ENCODE peak calls at places on chromosomes 2 and 18, in six cellular contexts. One of them, this sample, is unnamed.

GRCh38 chr2:70133521-70134348 is 46.5 kb downstream of the PCBP1 start:
- DNase-seq in kidney: no peak
- DNase-seq in spleen: peak
- DNase-seq in A549: no peak
- DNase-seq in omental fat pad: no peak
- DNase-seq in cardiac fibroblast: peak
- DNase-seq in this sample: no peak

GRCh38 chr2:130355578-130356431 is at the start of gene PTPN18:
- DNase-seq in omental fat pad: peak
- DNase-seq in cardiac fibroblast: peak
- DNase-seq in kidney: peak
- DNase-seq in spleen: peak
- DNase-seq in A549: peak
- DNase-seq in this sample: peak

GRCh38 chr18:76450452-76450851 is 44.6 kb downstream of the ZNF516 start:
- DNase-seq in spleen: no peak
- DNase-seq in A549: no peak
- DNase-seq in kidney: no peak
- DNase-seq in cardiac fibroblast: peak
- DNase-seq in omental fat pad: no peak
- DNase-seq in this sample: no peak

GRCh38 chr2:230793573-230794359 is 71.0 kb upstream of the ITM2C start:
- DNase-seq in spleen: peak
- DNase-seq in A549: peak
- DNase-seq in kidney: peak
- DNase-seq in cardiac fibroblast: peak
- DNase-seq in omental fat pad: peak
- DNase-seq in this sample: no peak

GRCh38 chr2:181891966-181892794 is 650 bp downstream of the ITPRID2 start:
- DNase-seq in kidney: peak
- DNase-seq in omental fat pad: peak
- DNase-seq in cardiac fibroblast: peak
- DNase-seq in A549: peak
- DNase-seq in spleen: peak
- DNase-seq in this sample: peak

GRCh38 chr2:42901076-42901645 is 108.8 kb upstream of the HAAO start:
- DNase-seq in A549: no peak
- DNase-seq in spleen: no peak
- DNase-seq in omental fat pad: peak
- DNase-seq in kidney: no peak
- DNase-seq in cardiac fibroblast: peak
- DNase-seq in this sample: no peak

GRCh38 chr2:121626777-121627524 is 22.3 kb downstream of the CLASP1 start:
- DNase-seq in omental fat pad: no peak
- DNase-seq in kidney: no peak
- DNase-seq in A549: no peak
- DNase-seq in spleen: no peak
- DNase-seq in cardiac fibroblast: peak
- DNase-seq in this sample: no peak

GRCh38 chr2:32455816-32456215 is 99.0 kb downstream of the BIRC6 start:
- DNase-seq in A549: no peak
- DNase-seq in cardiac fibroblast: no peak
- DNase-seq in kidney: no peak
- DNase-seq in spleen: no peak
- DNase-seq in omental fat pad: no peak
- DNase-seq in this sample: no peak

GRCh38 chr2:157596992-157597681 is 31.5 kb downstream of the ACVR1C start:
- DNase-seq in kidney: peak
- DNase-seq in omental fat pad: no peak
- DNase-seq in A549: peak
- DNase-seq in cardiac fibroblast: peak
- DNase-seq in spleen: peak
- DNase-seq in this sample: peak

GRCh38 chr2:11480859-11481258 is 14.9 kb upstream of the E2F6 start:
- DNase-seq in kidney: no peak
- DNase-seq in omental fat pad: no peak
- DNase-seq in spleen: no peak
- DNase-seq in A549: no peak
- DNase-seq in cardiac fibroblast: no peak
- DNase-seq in this sample: no peak

GRCh38 chr18:70299393-70299792 is 10.5 kb downstream of the SOCS6 start:
- DNase-seq in cardiac fibroblast: no peak
- DNase-seq in kidney: no peak
- DNase-seq in omental fat pad: no peak
- DNase-seq in A549: no peak
- DNase-seq in spleen: no peak
- DNase-seq in this sample: no peak
- TF ChIP-seq CTCF in cardiac fibroblast: no peak
- TF ChIP-seq CTCF in kidney: no peak
- TF ChIP-seq CTCF in omental fat pad: no peak
- TF ChIP-seq CTCF in A549: no peak
- TF ChIP-seq CTCF in spleen: no peak
- TF ChIP-seq CTCF in this sample: no peak

GRCh38 chr2:113196839-113197238 is 23.1 kb downstream of the PSD4 start:
- DNase-seq in spleen: peak
- DNase-seq in omental fat pad: no peak
- DNase-seq in A549: no peak
- DNase-seq in cardiac fibroblast: no peak
- DNase-seq in kidney: peak
- DNase-seq in this sample: no peak

GRCh38 chr2:113195923-113196501 is 22.2 kb downstream of the PSD4 start:
- DNase-seq in A549: no peak
- DNase-seq in cardiac fibroblast: no peak
- DNase-seq in omental fat pad: no peak
- DNase-seq in spleen: peak
- DNase-seq in kidney: peak
- DNase-seq in this sample: no peak

GRCh38 chr2:113197347-113198047 is 23.7 kb downstream of the PSD4 start:
- DNase-seq in spleen: peak
- DNase-seq in kidney: peak
- DNase-seq in A549: no peak
- DNase-seq in omental fat pad: no peak
- DNase-seq in cardiac fibroblast: no peak
- DNase-seq in this sample: no peak

GRCh38 chr2:113187771-113188170 is 14.0 kb downstream of the PSD4 start:
- DNase-seq in kidney: no peak
- DNase-seq in spleen: no peak
- DNase-seq in A549: no peak
- DNase-seq in cardiac fibroblast: no peak
- DNase-seq in omental fat pad: no peak
- DNase-seq in this sample: no peak

DNA sequence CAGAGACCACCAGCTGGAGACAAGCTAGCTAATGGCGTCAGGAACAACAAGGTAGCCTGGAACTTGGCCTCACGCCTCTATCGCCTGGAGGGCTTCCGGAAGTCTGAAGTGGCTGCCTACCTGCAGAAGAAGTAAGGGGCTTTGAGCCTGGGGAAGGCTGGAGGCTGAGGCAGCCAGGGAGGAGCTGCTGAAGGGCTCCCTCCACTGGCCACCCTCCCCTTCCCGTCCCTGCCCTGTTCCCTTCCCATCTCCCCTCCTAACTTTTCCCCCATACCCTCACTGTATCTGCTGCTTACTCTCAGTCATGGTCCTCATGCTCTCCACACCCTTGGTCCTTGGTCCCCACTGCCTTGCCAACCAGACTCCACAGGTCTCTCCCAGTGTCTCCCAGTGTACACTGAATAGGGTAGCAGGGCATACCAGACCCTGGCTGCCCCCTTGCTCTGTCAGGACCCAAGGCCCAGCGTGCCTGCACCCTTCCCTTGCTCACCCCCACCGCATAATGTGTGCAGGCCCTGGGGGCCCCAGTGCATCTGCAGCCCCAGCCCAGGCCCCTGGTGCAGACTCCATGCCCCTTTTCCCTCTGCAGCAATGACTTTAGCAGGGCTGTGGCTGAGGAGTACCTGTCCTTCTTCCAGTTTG is 18.8 kb downstream of the PSD4 start:
- DNase-seq in spleen: no peak
- DNase-seq in kidney: no peak
- DNase-seq in A549: no peak
- DNase-seq in omental fat pad: no peak
- DNase-seq in cardiac fibroblast: no peak
- DNase-seq in this sample: no peak
- TF ChIP-seq CTCF in spleen: no peak
- TF ChIP-seq CTCF in kidney: no peak
- TF ChIP-seq CTCF in A549: peak
- TF ChIP-seq CTCF in omental fat pad: no peak
- TF ChIP-seq CTCF in cardiac fibroblast: no peak
- TF ChIP-seq CTCF in this sample: no peak

GRCh38 chr2:226728996-226729395 is 70.6 kb downstream of the IRS1 start:
- DNase-seq in kidney: no peak
- DNase-seq in omental fat pad: no peak
- DNase-seq in spleen: no peak
- DNase-seq in cardiac fibroblast: no peak
- DNase-seq in A549: no peak
- DNase-seq in this sample: no peak

GRCh38 chr2:226727251-226727650 is 72.4 kb downstream of the IRS1 start:
- DNase-seq in cardiac fibroblast: no peak
- DNase-seq in omental fat pad: no peak
- DNase-seq in A549: no peak
- DNase-seq in kidney: no peak
- DNase-seq in spleen: no peak
- DNase-seq in this sample: no peak

GRCh38 chr2:226733189-226733858 is 66.3 kb downstream of the IRS1 start:
- DNase-seq in kidney: no peak
- DNase-seq in cardiac fibroblast: peak
- DNase-seq in omental fat pad: no peak
- DNase-seq in A549: peak
- DNase-seq in spleen: no peak
- DNase-seq in this sample: no peak

GRCh38 chr2:226732478-226733188 is 67.0 kb downstream of the IRS1 start:
- DNase-seq in omental fat pad: no peak
- DNase-seq in spleen: no peak
- DNase-seq in A549: no peak
- DNase-seq in kidney: no peak
- DNase-seq in cardiac fibroblast: no peak
- DNase-seq in this sample: no peak

GRCh38 chr2:226730487-226730886 is 69.1 kb downstream of the IRS1 start:
- DNase-seq in A549: no peak
- DNase-seq in cardiac fibroblast: peak
- DNase-seq in kidney: no peak
- DNase-seq in spleen: no peak
- DNase-seq in omental fat pad: no peak
- DNase-seq in this sample: no peak
- TF ChIP-seq CTCF in A549: no peak
- TF ChIP-seq CTCF in cardiac fibroblast: peak
- TF ChIP-seq CTCF in kidney: no peak
- TF ChIP-seq CTCF in spleen: no peak
- TF ChIP-seq CTCF in omental fat pad: no peak
- TF ChIP-seq CTCF in this sample: no peak

GRCh38 chr18:26307161-26307773 is 81.0 kb downstream of the TAF4B start:
- DNase-seq in omental fat pad: no peak
- DNase-seq in cardiac fibroblast: peak
- DNase-seq in spleen: no peak
- DNase-seq in A549: peak
- DNase-seq in kidney: no peak
- DNase-seq in this sample: no peak
- TF ChIP-seq CTCF in omental fat pad: no peak
- TF ChIP-seq CTCF in cardiac fibroblast: peak
- TF ChIP-seq CTCF in spleen: peak
- TF ChIP-seq CTCF in A549: peak
- TF ChIP-seq CTCF in kidney: peak
- TF ChIP-seq CTCF in this sample: no peak

GRCh38 chr2:127864877-127865276 is 6.9 kb upstream of the POLR2D start:
- DNase-seq in spleen: no peak
- DNase-seq in kidney: no peak
- DNase-seq in A549: peak
- DNase-seq in omental fat pad: no peak
- DNase-seq in cardiac fibroblast: no peak
- DNase-seq in this sample: no peak
- TF ChIP-seq CTCF in spleen: no peak
- TF ChIP-seq CTCF in kidney: no peak
- TF ChIP-seq CTCF in A549: no peak
- TF ChIP-seq CTCF in omental fat pad: no peak
- TF ChIP-seq CTCF in cardiac fibroblast: peak
- TF ChIP-seq CTCF in this sample: no peak

GRCh38 chr2:200308421-200309295 is 2.2 kb downstream of the SPATS2L start:
- DNase-seq in A549: no peak
- DNase-seq in cardiac fibroblast: no peak
- DNase-seq in kidney: no peak
- DNase-seq in spleen: no peak
- DNase-seq in omental fat pad: no peak
- DNase-seq in this sample: no peak

GRCh38 chr2:200306969-200307811 is 697 bp downstream of the SPATS2L start:
- DNase-seq in spleen: peak
- DNase-seq in omental fat pad: no peak
- DNase-seq in cardiac fibroblast: peak
- DNase-seq in kidney: peak
- DNase-seq in A549: peak
- DNase-seq in this sample: peak

GRCh38 chr2:200306719-200306968 is 151 bp downstream of the SPATS2L start:
- DNase-seq in omental fat pad: no peak
- DNase-seq in spleen: no peak
- DNase-seq in A549: no peak
- DNase-seq in cardiac fibroblast: no peak
- DNase-seq in kidney: no peak
- DNase-seq in this sample: no peak

GRCh38 chr2:200308001-200308400 is 1.5 kb downstream of the SPATS2L start:
- DNase-seq in omental fat pad: no peak
- DNase-seq in A549: no peak
- DNase-seq in kidney: no peak
- DNase-seq in spleen: no peak
- DNase-seq in cardiac fibroblast: peak
- DNase-seq in this sample: no peak

DNA sequence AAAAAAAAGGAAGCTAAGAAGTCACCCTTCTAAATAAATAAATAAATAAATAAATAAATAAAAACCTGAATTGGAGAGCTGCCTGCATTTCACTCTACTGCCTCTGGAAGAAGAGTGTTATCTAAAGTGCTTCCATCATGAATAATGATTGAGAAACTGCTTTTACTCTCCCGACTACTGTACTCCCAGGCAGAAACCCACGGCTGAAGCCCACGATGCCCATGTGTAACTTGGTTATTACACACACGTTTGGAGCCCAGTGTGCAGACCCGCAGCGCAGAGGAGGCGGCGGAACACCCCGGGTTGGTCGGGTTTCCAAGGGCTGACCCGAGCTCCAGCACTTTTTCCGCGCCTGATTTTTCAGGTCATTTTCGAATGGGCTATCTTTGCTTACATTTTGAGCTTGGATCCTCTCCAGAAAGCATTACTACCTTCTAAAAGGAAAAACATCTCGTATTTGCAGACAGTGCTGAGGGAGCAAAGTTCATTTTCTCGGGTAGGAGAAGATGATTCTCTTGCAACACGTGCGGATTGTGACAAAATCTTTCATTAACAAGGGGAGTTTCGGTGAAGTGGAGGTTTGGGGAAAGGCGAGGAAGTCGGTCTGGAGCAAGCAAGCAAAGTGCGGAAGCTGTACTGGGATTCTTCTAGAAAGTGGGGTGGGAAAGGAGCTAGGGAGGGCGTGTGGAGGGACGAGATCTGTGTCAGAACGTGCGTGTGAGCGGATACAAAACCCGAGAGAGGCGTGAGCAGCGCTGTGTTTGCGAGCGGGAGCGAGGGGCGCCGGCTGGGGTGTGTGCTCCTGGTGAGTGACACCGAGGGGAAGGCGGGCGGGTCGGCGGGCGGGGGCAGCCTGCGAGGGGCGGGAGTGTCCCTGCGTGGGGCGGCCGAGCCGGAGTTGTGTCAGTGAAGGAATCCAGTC is at the start of gene SPATS2L:
- DNase-seq in omental fat pad: peak
- DNase-seq in A549: peak
- DNase-seq in cardiac fibroblast: peak
- DNase-seq in spleen: peak
- DNase-seq in kidney: peak
- DNase-seq in this sample: peak
- TF ChIP-seq CTCF in omental fat pad: no peak
- TF ChIP-seq CTCF in A549: no peak
- TF ChIP-seq CTCF in cardiac fibroblast: no peak
- TF ChIP-seq CTCF in spleen: no peak
- TF ChIP-seq CTCF in kidney: no peak
- TF ChIP-seq CTCF in this sample: no peak